ENCODE peak calls at places on chromosome 16, in five cellular contexts. One of them, this sample, is unnamed.

GRCh38 chr16:10180042-10180770 is 2.0 kb downstream of the GRIN2A start:
- DNase-seq in midbrain: no peak
- DNase-seq in EL: no peak
- DNase-seq in NCI-H446: no peak
- DNase-seq in naive B cell: no peak
- DNase-seq in this sample: peak

GRCh38 chr16:23207485-23207884 is 24.9 kb downstream of the SCNN1G start:
- DNase-seq in naive B cell: no peak
- DNase-seq in NCI-H446: no peak
- DNase-seq in EL: no peak
- DNase-seq in midbrain: no peak
- DNase-seq in this sample: no peak

GRCh38 chr16:4283939-4284338 is 11.1 kb upstream of the TFAP4 start:
- DNase-seq in NCI-H446: no peak
- DNase-seq in naive B cell: no peak
- DNase-seq in midbrain: no peak
- DNase-seq in EL: peak
- DNase-seq in this sample: no peak

GRCh38 chr16:88533945-88534641 is 36.1 kb upstream of the ZC3H18 start:
- DNase-seq in naive B cell: peak
- DNase-seq in NCI-H446: no peak
- DNase-seq in midbrain: peak
- DNase-seq in EL: peak
- DNase-seq in this sample: peak

GRCh38 chr16:35598696-35599332 is 2139.4 kb downstream of the TP53TG3F start:
- DNase-seq in NCI-H446: no peak
- DNase-seq in midbrain: no peak
- DNase-seq in EL: no peak
- DNase-seq in naive B cell: no peak
- DNase-seq in this sample: no peak

GRCh38 chr16:66970775-66971725 is 10.0 kb downstream of the CES3 start:
- DNase-seq in NCI-H446: no peak
- DNase-seq in naive B cell: no peak
- DNase-seq in midbrain: no peak
- DNase-seq in EL: peak
- DNase-seq in this sample: no peak

GRCh38 chr16:13379266-13379665 is 477.9 kb downstream of the SHISA9 start:
- DNase-seq in NCI-H446: no peak
- DNase-seq in naive B cell: no peak
- DNase-seq in EL: no peak
- DNase-seq in midbrain: no peak
- DNase-seq in this sample: no peak

GRCh38 chr16:72664122-72664479 is 383.8 kb downstream of the ZFHX3 start:
- DNase-seq in midbrain: no peak
- DNase-seq in naive B cell: no peak
- DNase-seq in NCI-H446: no peak
- DNase-seq in EL: no peak
- DNase-seq in this sample: no peak

GRCh38 chr16:13835935-13836334 is 84.0 kb upstream of the ERCC4 start:
- DNase-seq in EL: no peak
- DNase-seq in naive B cell: no peak
- DNase-seq in NCI-H446: no peak
- DNase-seq in midbrain: no peak
- DNase-seq in this sample: no peak

GRCh38 chr16:81548901-81549546 is 104.4 kb downstream of the CMIP start:
- DNase-seq in naive B cell: no peak
- DNase-seq in NCI-H446: no peak
- DNase-seq in midbrain: no peak
- DNase-seq in EL: no peak
- DNase-seq in this sample: no peak

GRCh38 chr16:67150833-67151396 is at the start of gene B3GNT9:
- DNase-seq in naive B cell: no peak
- DNase-seq in NCI-H446: peak
- DNase-seq in EL: peak
- DNase-seq in midbrain: peak
- DNase-seq in this sample: peak

GRCh38 chr16:74480150-74481029 is 59.1 kb upstream of the CLEC18B start:
- DNase-seq in EL: peak
- DNase-seq in midbrain: no peak
- DNase-seq in NCI-H446: no peak
- DNase-seq in naive B cell: no peak
- DNase-seq in this sample: no peak

GRCh38 chr16:19645557-19645981 is 72.5 kb downstream of the KNOP1 start:
- DNase-seq in naive B cell: no peak
- DNase-seq in midbrain: no peak
- DNase-seq in EL: no peak
- DNase-seq in NCI-H446: no peak
- DNase-seq in this sample: no peak

GRCh38 chr16:55542459-55543082 is 23.9 kb upstream of the CAPNS2 start:
- DNase-seq in NCI-H446: no peak
- DNase-seq in naive B cell: no peak
- DNase-seq in EL: peak
- DNase-seq in midbrain: no peak
- DNase-seq in this sample: no peak

GRCh38 chr16:12582696-12583095 is 221.0 kb downstream of the CPPED1 start:
- DNase-seq in NCI-H446: no peak
- DNase-seq in naive B cell: no peak
- DNase-seq in EL: no peak
- DNase-seq in midbrain: no peak
- DNase-seq in this sample: no peak

GRCh38 chr16:15457958-15458357 is 23.6 kb downstream of the BMERB1 start:
- DNase-seq in naive B cell: no peak
- DNase-seq in EL: no peak
- DNase-seq in midbrain: no peak
- DNase-seq in NCI-H446: no peak
- DNase-seq in this sample: no peak

GRCh38 chr16:56246051-56246817 is 54.9 kb downstream of the GNAO1 start:
- DNase-seq in NCI-H446: no peak
- DNase-seq in naive B cell: no peak
- DNase-seq in midbrain: peak
- DNase-seq in EL: peak
- DNase-seq in this sample: no peak

GRCh38 chr16:68626557-68626956 is 18.6 kb upstream of the CDH3 start:
- DNase-seq in NCI-H446: no peak
- DNase-seq in EL: no peak
- DNase-seq in midbrain: no peak
- DNase-seq in naive B cell: no peak
- DNase-seq in this sample: no peak

GRCh38 chr16:242281-242680 is 7.7 kb downstream of the FAM234A start:
- DNase-seq in midbrain: no peak
- DNase-seq in EL: no peak
- DNase-seq in naive B cell: no peak
- DNase-seq in NCI-H446: no peak
- DNase-seq in this sample: no peak

GRCh38 chr16:66378739-66379570 is 12.5 kb downstream of the CDH5 start:
- DNase-seq in naive B cell: no peak
- DNase-seq in NCI-H446: no peak
- DNase-seq in midbrain: no peak
- DNase-seq in EL: no peak
- DNase-seq in this sample: no peak